ENCODE peak calls at places on chromosomes 12 and 14, in six cellular contexts. One of them, this sample, is unnamed.

GRCh38 chr12:64098709-64099354 is 123.3 kb downstream of the KICS2 start:
- DNase-seq in tibial artery: no peak
- DNase-seq in lower leg skin: no peak
- DNase-seq in heart right ventricle: no peak
- DNase-seq in foreskin fibroblast: peak; percentile 88
- DNase-seq in CD4-positive, alpha-beta memory T cell: no peak
- DNase-seq in this sample: no peak

GRCh38 chr12:127998936-127999467 is 268.0 kb upstream of the TMEM132C start:
- DNase-seq in tibial artery: no peak
- DNase-seq in lower leg skin: no peak
- DNase-seq in heart right ventricle: no peak
- DNase-seq in foreskin fibroblast: no peak
- DNase-seq in CD4-positive, alpha-beta memory T cell: no peak
- DNase-seq in this sample: no peak

GRCh38 chr14:100858838-100859220 is 32.9 kb downstream of the MEG3 start:
- DNase-seq in tibial artery: no peak
- DNase-seq in lower leg skin: no peak
- DNase-seq in heart right ventricle: no peak
- DNase-seq in foreskin fibroblast: no peak
- DNase-seq in CD4-positive, alpha-beta memory T cell: no peak
- DNase-seq in this sample: peak; percentile 33

GRCh38 chr12:10562306-10562933 is 51.0 kb downstream of the MAGOHB start:
- DNase-seq in tibial artery: no peak
- DNase-seq in lower leg skin: no peak
- DNase-seq in heart right ventricle: no peak
- DNase-seq in foreskin fibroblast: peak; percentile 74
- DNase-seq in CD4-positive, alpha-beta memory T cell: peak; percentile 36
- DNase-seq in this sample: no peak

GRCh38 chr12:80226576-80226975 is 127.2 kb downstream of the OTOGL start:
- DNase-seq in tibial artery: no peak
- DNase-seq in lower leg skin: no peak
- DNase-seq in heart right ventricle: no peak
- DNase-seq in foreskin fibroblast: peak; percentile 51
- DNase-seq in CD4-positive, alpha-beta memory T cell: no peak
- DNase-seq in this sample: no peak

GRCh38 chr14:97827746-97828145 is 1030.6 kb downstream of the VRK1 start:
- DNase-seq in tibial artery: no peak
- DNase-seq in lower leg skin: no peak
- DNase-seq in heart right ventricle: no peak
- DNase-seq in foreskin fibroblast: peak; percentile 0
- DNase-seq in CD4-positive, alpha-beta memory T cell: no peak
- DNase-seq in this sample: no peak

GRCh38 chr12:121898287-121898686 is 9.7 kb downstream of the PSMD9 start:
- DNase-seq in tibial artery: no peak
- DNase-seq in lower leg skin: no peak
- DNase-seq in heart right ventricle: no peak
- DNase-seq in foreskin fibroblast: no peak
- DNase-seq in CD4-positive, alpha-beta memory T cell: no peak
- DNase-seq in this sample: no peak

GRCh38 chr12:124703852-124704251 is 136.4 kb upstream of the NCOR2 start:
- DNase-seq in tibial artery: no peak
- DNase-seq in lower leg skin: no peak
- DNase-seq in heart right ventricle: no peak
- DNase-seq in foreskin fibroblast: peak; percentile 50
- DNase-seq in CD4-positive, alpha-beta memory T cell: no peak
- DNase-seq in this sample: peak; percentile 29

GRCh38 chr14:60174352-60175254 is 9.4 kb upstream of the DHRS7 start:
- DNase-seq in tibial artery: no peak
- DNase-seq in lower leg skin: no peak
- DNase-seq in heart right ventricle: no peak
- DNase-seq in foreskin fibroblast: peak; percentile 8
- DNase-seq in CD4-positive, alpha-beta memory T cell: no peak
- DNase-seq in this sample: no peak

GRCh38 chr12:94867066-94867855 is 136.2 kb downstream of the NDUFA12 start:
- DNase-seq in tibial artery: no peak
- DNase-seq in lower leg skin: no peak
- DNase-seq in heart right ventricle: no peak
- DNase-seq in foreskin fibroblast: no peak
- DNase-seq in CD4-positive, alpha-beta memory T cell: no peak
- DNase-seq in this sample: no peak

GRCh38 chr14:22820731-22821130 is 5.5 kb upstream of the SLC7A7 start:
- DNase-seq in tibial artery: no peak
- DNase-seq in lower leg skin: no peak
- DNase-seq in heart right ventricle: no peak
- DNase-seq in foreskin fibroblast: peak; percentile 57
- DNase-seq in CD4-positive, alpha-beta memory T cell: no peak
- DNase-seq in this sample: no peak

GRCh38 chr14:20499108-20499507 is 6.2 kb upstream of the RNASE10 start:
- DNase-seq in tibial artery: no peak
- DNase-seq in lower leg skin: no peak
- DNase-seq in heart right ventricle: no peak
- DNase-seq in foreskin fibroblast: no peak
- DNase-seq in CD4-positive, alpha-beta memory T cell: no peak
- DNase-seq in this sample: no peak

GRCh38 chr12:473198-473597 is 13.5 kb downstream of the B4GALNT3 start:
- DNase-seq in tibial artery: no peak
- DNase-seq in lower leg skin: no peak
- DNase-seq in heart right ventricle: no peak
- DNase-seq in foreskin fibroblast: no peak
- DNase-seq in CD4-positive, alpha-beta memory T cell: no peak
- DNase-seq in this sample: no peak

GRCh38 chr14:81710232-81710845 is 176.7 kb upstream of the SEL1L start:
- DNase-seq in tibial artery: no peak
- DNase-seq in lower leg skin: no peak
- DNase-seq in heart right ventricle: no peak
- DNase-seq in foreskin fibroblast: peak; percentile 2
- DNase-seq in CD4-positive, alpha-beta memory T cell: no peak
- DNase-seq in this sample: no peak

GRCh38 chr14:76011959-76012802 is 26.6 kb downstream of the IFT43 start:
- DNase-seq in tibial artery: peak; percentile 86
- DNase-seq in lower leg skin: no peak
- DNase-seq in heart right ventricle: peak; percentile 21
- DNase-seq in foreskin fibroblast: peak; percentile 15
- DNase-seq in CD4-positive, alpha-beta memory T cell: no peak
- DNase-seq in this sample: peak; percentile 69

GRCh38 chr12:103016381-103016780 is 58.9 kb downstream of the ASCL1 start:
- DNase-seq in tibial artery: no peak
- DNase-seq in lower leg skin: no peak
- DNase-seq in heart right ventricle: no peak
- DNase-seq in foreskin fibroblast: no peak
- DNase-seq in CD4-positive, alpha-beta memory T cell: no peak
- DNase-seq in this sample: no peak

GRCh38 chr12:103013741-103014140 is 56.3 kb downstream of the ASCL1 start:
- DNase-seq in tibial artery: no peak
- DNase-seq in lower leg skin: no peak
- DNase-seq in heart right ventricle: no peak
- DNase-seq in foreskin fibroblast: no peak
- DNase-seq in CD4-positive, alpha-beta memory T cell: no peak
- DNase-seq in this sample: no peak

GRCh38 chr12:103011974-103012763 is 54.7 kb downstream of the ASCL1 start:
- DNase-seq in tibial artery: no peak
- DNase-seq in lower leg skin: no peak
- DNase-seq in heart right ventricle: no peak
- DNase-seq in foreskin fibroblast: no peak
- DNase-seq in CD4-positive, alpha-beta memory T cell: no peak
- DNase-seq in this sample: no peak

DNA sequence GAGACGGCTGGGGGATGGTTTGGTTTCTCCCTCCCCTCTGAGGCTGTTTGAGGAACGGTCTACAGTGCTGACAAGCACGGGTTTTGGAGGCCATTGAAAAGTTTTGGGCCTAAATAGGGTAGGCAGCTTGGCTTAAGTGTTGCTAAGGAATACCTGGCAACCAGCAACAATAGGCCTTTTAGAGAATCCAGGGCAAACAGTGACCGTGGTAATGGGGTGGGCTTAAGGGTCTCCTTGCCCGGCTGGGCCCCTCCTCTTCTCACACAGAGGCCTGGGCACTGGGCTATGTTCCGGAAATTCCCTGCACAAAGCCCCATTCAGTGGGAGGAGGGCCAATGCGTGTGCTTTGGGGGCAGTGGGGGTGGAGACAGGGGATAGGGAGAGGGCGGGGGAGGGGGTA is 55.4 kb downstream of the ASCL1 start:
- DNase-seq in tibial artery: no peak
- DNase-seq in lower leg skin: no peak
- DNase-seq in heart right ventricle: no peak
- DNase-seq in foreskin fibroblast: no peak
- DNase-seq in CD4-positive, alpha-beta memory T cell: no peak
- DNase-seq in this sample: peak; percentile 35
- H3K4me3 ChIP-seq in tibial artery: no peak overlapping the region
- H3K4me3 ChIP-seq in lower leg skin: no peak overlapping the region
- H3K4me3 ChIP-seq in heart right ventricle: no peak overlapping the region
- H3K4me3 ChIP-seq in foreskin fibroblast: no peak overlapping the region
- H3K4me3 ChIP-seq in CD4-positive, alpha-beta memory T cell: no peak overlapping the region
- H3K4me3 ChIP-seq in this sample: no peak overlapping the region

GRCh38 chr14:104977008-104977680 is 1.0 kb downstream of the AHNAK2 start:
- DNase-seq in tibial artery: peak; percentile 74
- DNase-seq in lower leg skin: no peak
- DNase-seq in heart right ventricle: no peak
- DNase-seq in foreskin fibroblast: no peak
- DNase-seq in CD4-positive, alpha-beta memory T cell: no peak
- DNase-seq in this sample: peak; percentile 69
- H3K4me3 ChIP-seq in tibial artery: peak overlapping the region; percentile 64
- H3K4me3 ChIP-seq in lower leg skin: peak overlapping the region; percentile 30
- H3K4me3 ChIP-seq in heart right ventricle: peak overlapping the region; percentile 60
- H3K4me3 ChIP-seq in foreskin fibroblast: peak overlapping the region; percentile 46
- H3K4me3 ChIP-seq in CD4-positive, alpha-beta memory T cell: no peak overlapping the region
- H3K4me3 ChIP-seq in this sample: no peak overlapping the region

GRCh38 chr14:64387738-64388532 is at the start of gene MTHFD1:
- DNase-seq in tibial artery: peak; percentile 100
- DNase-seq in lower leg skin: peak; percentile 98
- DNase-seq in heart right ventricle: peak; percentile 99
- DNase-seq in foreskin fibroblast: peak; percentile 100
- DNase-seq in CD4-positive, alpha-beta memory T cell: peak; percentile 96
- DNase-seq in this sample: peak; percentile 100
- H3K4me3 ChIP-seq in tibial artery: peak within 1 kb of the TSS; percentile 72
- H3K4me3 ChIP-seq in lower leg skin: peak within 1 kb of the TSS; percentile 52
- H3K4me3 ChIP-seq in heart right ventricle: peak within 1 kb of the TSS; percentile 96
- H3K4me3 ChIP-seq in foreskin fibroblast: peak within 1 kb of the TSS; percentile 71
- H3K4me3 ChIP-seq in CD4-positive, alpha-beta memory T cell: peak within 1 kb of the TSS; percentile 83
- H3K4me3 ChIP-seq in this sample: peak within 1 kb of the TSS; percentile 43

GRCh38 chr12:2337031-2338010 is 284.5 kb downstream of the CACNA1C start:
- DNase-seq in tibial artery: no peak
- DNase-seq in lower leg skin: no peak
- DNase-seq in heart right ventricle: no peak
- DNase-seq in foreskin fibroblast: no peak
- DNase-seq in CD4-positive, alpha-beta memory T cell: no peak
- DNase-seq in this sample: no peak
- H3K4me3 ChIP-seq in tibial artery: peak overlapping the region; percentile 5
- H3K4me3 ChIP-seq in lower leg skin: no peak overlapping the region
- H3K4me3 ChIP-seq in heart right ventricle: no peak overlapping the region
- H3K4me3 ChIP-seq in foreskin fibroblast: no peak overlapping the region
- H3K4me3 ChIP-seq in CD4-positive, alpha-beta memory T cell: no peak overlapping the region
- H3K4me3 ChIP-seq in this sample: no peak overlapping the region

GRCh38 chr12:6201775-6202292 is 1.6 kb downstream of the CD9 start:
- DNase-seq in tibial artery: no peak
- DNase-seq in lower leg skin: no peak
- DNase-seq in heart right ventricle: no peak
- DNase-seq in foreskin fibroblast: peak; percentile 69
- DNase-seq in CD4-positive, alpha-beta memory T cell: no peak
- DNase-seq in this sample: peak; percentile 45
- H3K4me3 ChIP-seq in tibial artery: peak overlapping the region; percentile 94
- H3K4me3 ChIP-seq in lower leg skin: peak overlapping the region; percentile 76
- H3K4me3 ChIP-seq in heart right ventricle: peak overlapping the region; percentile 91
- H3K4me3 ChIP-seq in foreskin fibroblast: peak overlapping the region; percentile 89
- H3K4me3 ChIP-seq in CD4-positive, alpha-beta memory T cell: no peak overlapping the region
- H3K4me3 ChIP-seq in this sample: peak overlapping the region; percentile 79

GRCh38 chr14:99216191-99216590 is 55.8 kb downstream of the BCL11B start:
- DNase-seq in tibial artery: no peak
- DNase-seq in lower leg skin: no peak
- DNase-seq in heart right ventricle: no peak
- DNase-seq in foreskin fibroblast: no peak
- DNase-seq in CD4-positive, alpha-beta memory T cell: no peak
- DNase-seq in this sample: no peak

GRCh38 chr14:99214701-99215100 is 57.3 kb downstream of the BCL11B start:
- DNase-seq in tibial artery: no peak
- DNase-seq in lower leg skin: no peak
- DNase-seq in heart right ventricle: no peak
- DNase-seq in foreskin fibroblast: no peak
- DNase-seq in CD4-positive, alpha-beta memory T cell: no peak
- DNase-seq in this sample: no peak

GRCh38 chr14:99215277-99215676 is 56.7 kb downstream of the BCL11B start:
- DNase-seq in tibial artery: no peak
- DNase-seq in lower leg skin: no peak
- DNase-seq in heart right ventricle: no peak
- DNase-seq in foreskin fibroblast: peak; percentile 10
- DNase-seq in CD4-positive, alpha-beta memory T cell: no peak
- DNase-seq in this sample: no peak

GRCh38 chr14:99217556-99217955 is 54.4 kb downstream of the BCL11B start:
- DNase-seq in tibial artery: no peak
- DNase-seq in lower leg skin: no peak
- DNase-seq in heart right ventricle: no peak
- DNase-seq in foreskin fibroblast: no peak
- DNase-seq in CD4-positive, alpha-beta memory T cell: no peak
- DNase-seq in this sample: no peak

GRCh38 chr14:99217066-99217465 is 54.9 kb downstream of the BCL11B start:
- DNase-seq in tibial artery: no peak
- DNase-seq in lower leg skin: no peak
- DNase-seq in heart right ventricle: no peak
- DNase-seq in foreskin fibroblast: no peak
- DNase-seq in CD4-positive, alpha-beta memory T cell: no peak
- DNase-seq in this sample: no peak
- H3K4me3 ChIP-seq in tibial artery: no peak overlapping the region
- H3K4me3 ChIP-seq in lower leg skin: no peak overlapping the region
- H3K4me3 ChIP-seq in heart right ventricle: no peak overlapping the region
- H3K4me3 ChIP-seq in foreskin fibroblast: no peak overlapping the region
- H3K4me3 ChIP-seq in CD4-positive, alpha-beta memory T cell: peak overlapping the region; percentile 50
- H3K4me3 ChIP-seq in this sample: no peak overlapping the region

DNA sequence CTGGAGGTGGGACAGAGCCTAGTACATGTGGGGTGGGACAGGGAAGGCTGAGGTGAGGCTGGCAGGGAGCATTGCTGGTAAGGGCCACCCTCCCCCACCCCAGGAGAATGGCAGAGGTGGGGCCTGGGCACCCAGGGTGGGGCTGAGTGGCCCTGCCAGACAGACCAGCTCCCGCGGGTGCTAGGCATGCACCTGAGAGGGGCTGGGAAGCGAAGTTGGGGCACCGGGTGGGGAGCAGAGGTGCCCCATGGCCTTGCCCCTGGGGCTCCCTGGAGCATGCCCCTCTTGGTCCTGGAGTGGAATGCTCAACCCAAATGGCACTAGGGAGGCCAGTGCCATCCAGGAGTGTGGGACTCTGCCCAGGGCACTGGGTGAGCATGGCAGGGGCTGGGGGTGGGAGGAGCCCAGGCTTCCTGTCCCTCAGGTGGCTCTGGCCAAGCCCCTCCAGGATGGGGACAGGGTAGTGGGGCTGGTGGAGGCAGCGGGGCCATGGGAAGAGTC is 1.3 kb downstream of the TNFAIP2 start:
- DNase-seq in tibial artery: no peak
- DNase-seq in lower leg skin: no peak
- DNase-seq in heart right ventricle: no peak
- DNase-seq in foreskin fibroblast: no peak
- DNase-seq in CD4-positive, alpha-beta memory T cell: no peak
- DNase-seq in this sample: peak; percentile 67
- H3K4me3 ChIP-seq in tibial artery: peak overlapping the region; percentile 63
- H3K4me3 ChIP-seq in lower leg skin: no peak overlapping the region
- H3K4me3 ChIP-seq in heart right ventricle: peak overlapping the region; percentile 65
- H3K4me3 ChIP-seq in foreskin fibroblast: peak overlapping the region; percentile 56
- H3K4me3 ChIP-seq in CD4-positive, alpha-beta memory T cell: no peak overlapping the region
- H3K4me3 ChIP-seq in this sample: no peak overlapping the region

This sample was measured in right cardiac atrium.